ENCODE peak calls at places on chromosomes 4 and X, in six cellular contexts. D is foreskin fibroblast, N is OCI-LY7, P is brain microvascular endothelial cell, K is heart right ventricle, J is uterus. S is an unnamed sample.

GRCh38 chr4:96380106-96380505 is 540.2 kb downstream of the PDHA2 start:
- DNase-seq in N (no peak), D (no peak), J (no peak), P (no peak), K (no peak), S (no peak)

GRCh38 chr4:126740687-126741086 is 892.1 kb upstream of the INTU start:
- DNase-seq in N (no peak), K (no peak), P (no peak), D (no peak), J (no peak), S (no peak)

GRCh38 chr4:111960241-111960667 is 185.0 kb upstream of the FAM241A start:
- DNase-seq in D (peak), K (no peak), P (peak), J (no peak), N (no peak), S (peak)

GRCh38 chr4:13765535-13765934 is 138.0 kb upstream of the BOD1L1 start:
- DNase-seq in K (no peak), J (no peak), D (no peak), N (no peak), P (no peak), S (no peak)

GRCh38 chr4:148447672-148448071 is 5.5 kb upstream of the NR3C2 start:
- DNase-seq in N (no peak), P (no peak), K (no peak), D (no peak), J (no peak), S (no peak)

GRCh38 chr4:8537041-8537461 is 43.1 kb upstream of the GPR78 start:
- DNase-seq in D (peak), N (no peak), K (no peak), P (peak), J (peak), S (no peak)

GRCh38 chrX:85111347-85111746 is 107.7 kb downstream of the APOOL start:
- DNase-seq in K (no peak), P (no peak), N (peak), J (no peak), D (no peak), S (no peak)

GRCh38 chr4:108512615-108513505 is 107.5 kb upstream of the RPL34 start:
- DNase-seq in D (peak), P (peak), N (no peak), K (no peak), J (no peak), S (peak)

GRCh38 chrX:80751456-80751855 is 58.2 kb downstream of the BRWD3 start:
- DNase-seq in N (no peak), P (no peak), J (no peak), K (no peak), D (no peak), S (no peak)

GRCh38 chrX:135345328-135345645 is 36.0 kb downstream of the ETDC start:
- DNase-seq in N (no peak), P (peak), K (peak), D (peak), J (peak), S (peak)

GRCh38 chrX:102745513-102746133 is 25.1 kb downstream of the GPRASP3 start:
- DNase-seq in J (peak), K (peak), D (no peak), N (no peak), P (no peak), S (no peak)

GRCh38 chrX:42096262-42096939 is 173.0 kb upstream of the CASK start:
- DNase-seq in J (no peak), N (no peak), K (peak), P (peak), D (peak), S (peak)

GRCh38 chr4:188958346-188958745 is 819.1 kb downstream of the TRIML1 start:
- DNase-seq in D (no peak), P (no peak), K (no peak), N (no peak), J (no peak), S (no peak)

GRCh38 chrX:136747003-136747986 is 33.4 kb downstream of the ARHGEF6 start:
- DNase-seq in K (no peak), J (no peak), N (no peak), P (no peak), D (no peak), S (no peak)

GRCh38 chrX:115625577-115626301 is 64.8 kb downstream of the PLS3 start:
- DNase-seq in J (no peak), P (no peak), N (no peak), K (no peak), D (no peak), S (peak)

GRCh38 chr4:137156054-137156453 is 376.2 kb downstream of the PCDH18 start:
- DNase-seq in D (peak), J (no peak), N (no peak), P (peak), K (no peak), S (peak)

GRCh38 chrX:129934952-129935351 is 29.0 kb downstream of the UTP14A start:
- DNase-seq in P (no peak), D (no peak), N (no peak), K (no peak), J (no peak), S (no peak)

GRCh38 chr4:7677086-7677485 is 242.4 kb upstream of the PSAPL1 start:
- DNase-seq in D (no peak), N (no peak), P (no peak), K (no peak), J (no peak), S (no peak)

GRCh38 chr4:176735300-176735699 is 57.4 kb downstream of the VEGFC start:
- DNase-seq in J (no peak), N (no peak), K (no peak), D (peak), P (peak), S (peak)

GRCh38 chr4:119135721-119136121 is at the start of gene MYOZ2:
- DNase-seq in P (peak), K (no peak), D (peak), J (no peak), N (no peak), S (no peak)

GRCh38 chr4:53991821-53992220 is 72.6 kb downstream of the CHIC2 start:
- DNase-seq in D (no peak), N (no peak), K (no peak), J (no peak), P (no peak), S (no peak)

GRCh38 chr4:126604273-126604867 is 1028.4 kb upstream of the INTU start:
- DNase-seq in N (peak), D (peak), J (no peak), P (peak), K (no peak), S (no peak)

GRCh38 chrX:9644335-9644734 is 121.3 kb downstream of the GPR143 start:
- DNase-seq in J (peak), K (no peak), P (no peak), N (no peak), D (no peak), S (no peak)

GRCh38 chr4:120977435-120977997 is 55.0 kb upstream of the PRDM5 start:
- DNase-seq in J (no peak), D (peak), P (peak), N (peak), K (no peak), S (peak)

GRCh38 chr4:102586644-102587021 is 85.5 kb downstream of the NFKB1 start:
- DNase-seq in N (no peak), D (no peak), P (no peak), J (no peak), K (no peak), S (no peak)

GRCh38 chr4:34220601-34221000 is 2023.7 kb downstream of the ARAP2 start:
- DNase-seq in K (no peak), D (peak), N (no peak), J (no peak), P (no peak), S (no peak)

GRCh38 chr4:125719987-125720386 is 405.2 kb downstream of the FAT4 start:
- DNase-seq in D (no peak), K (no peak), N (no peak), P (peak), J (no peak), S (no peak)

GRCh38 chr4:31234494-31234893 is 514.3 kb downstream of the PCDH7 start:
- DNase-seq in N (no peak), K (no peak), J (no peak), D (no peak), P (no peak), S (no peak)

GRCh38 chrX:107450823-107451509 is 1.5 kb downstream of the FRMPD3 start:
- DNase-seq in N (peak), K (no peak), J (no peak), P (no peak), D (no peak), S (no peak)

GRCh38 chr4:6523251-6523650 is 50.8 kb upstream of the PPP2R2C start:
- DNase-seq in J (no peak), N (no peak), D (peak), P (no peak), K (no peak), S (no peak)

GRCh38 chr4:128060620-128061565 is at the start of gene LARP1B:
- DNase-seq in J (peak), D (peak), P (peak), K (peak), N (peak), S (peak)

GRCh38 chr4:16894406-16894805 is 4.0 kb downstream of the LDB2 start:
- DNase-seq in K (no peak), D (no peak), P (no peak), J (no peak), N (no peak), S (no peak)

GRCh38 chr4:86940176-86940575 is 5.4 kb downstream of the AFF1 start:
- DNase-seq in J (no peak), D (no peak), N (no peak), P (no peak), K (no peak), S (no peak)

GRCh38 chrX:12987340-12987739 is 12.4 kb downstream of the TMSB4X start:
- DNase-seq in N (no peak), J (no peak), P (no peak), D (no peak), K (no peak), S (no peak)

GRCh38 chrX:12986886-12987285 is 12.0 kb downstream of the TMSB4X start:
- DNase-seq in N (no peak), K (no peak), D (peak), P (no peak), J (no peak), S (no peak)

GRCh38 chrX:12985336-12985735 is 10.4 kb downstream of the TMSB4X start:
- DNase-seq in J (no peak), P (no peak), N (no peak), K (no peak), D (no peak), S (no peak)

GRCh38 chrX:12986164-12986779 is 11.4 kb downstream of the TMSB4X start:
- DNase-seq in P (no peak), N (no peak), J (no peak), K (no peak), D (no peak), S (no peak)

GRCh38 chrX:12984629-12985303 is 9.9 kb downstream of the TMSB4X start:
- DNase-seq in K (no peak), J (no peak), N (no peak), P (peak), D (no peak), S (no peak)
- H3K4me3 ChIP-seq in K (no peak), J (no peak), N (no peak), P (no peak), D (no peak), S (no peak)

GRCh38 chrX:79268788-79269187 is 98.3 kb downstream of the ITM2A start:
- DNase-seq in K (no peak), P (no peak), D (peak), N (no peak), J (no peak), S (no peak)

GRCh38 chrX:79266702-79267101 is 100.4 kb downstream of the ITM2A start:
- DNase-seq in K (no peak), D (no peak), N (no peak), J (no peak), P (no peak), S (no peak)

GRCh38 chrX:79270401-79270800 is 96.7 kb downstream of the ITM2A start:
- DNase-seq in D (peak), J (no peak), K (peak), P (no peak), N (peak), S (no peak)
- TF ChIP-seq CTCF in D (no peak), J (no peak), K (peak), P (no peak), N (peak), S (no peak)

GRCh38 chr4:154781983-154782293 is 866 bp downstream of the RBM46 start:
- DNase-seq in D (no peak), N (no peak), J (no peak), K (no peak), P (no peak), S (no peak)

GRCh38 chr4:154781126-154781982 is at the start of gene RBM46:
- DNase-seq in D (no peak), K (no peak), J (no peak), P (no peak), N (no peak), S (no peak)

GRCh38 chr4:154779362-154779947 is 1.6 kb upstream of the RBM46 start:
- DNase-seq in N (peak), J (no peak), K (no peak), D (peak), P (no peak), S (peak)
- H3K4me3 ChIP-seq in N (no peak), J (no peak), K (no peak), D (no peak), P (no peak), S (no peak)

DNA sequence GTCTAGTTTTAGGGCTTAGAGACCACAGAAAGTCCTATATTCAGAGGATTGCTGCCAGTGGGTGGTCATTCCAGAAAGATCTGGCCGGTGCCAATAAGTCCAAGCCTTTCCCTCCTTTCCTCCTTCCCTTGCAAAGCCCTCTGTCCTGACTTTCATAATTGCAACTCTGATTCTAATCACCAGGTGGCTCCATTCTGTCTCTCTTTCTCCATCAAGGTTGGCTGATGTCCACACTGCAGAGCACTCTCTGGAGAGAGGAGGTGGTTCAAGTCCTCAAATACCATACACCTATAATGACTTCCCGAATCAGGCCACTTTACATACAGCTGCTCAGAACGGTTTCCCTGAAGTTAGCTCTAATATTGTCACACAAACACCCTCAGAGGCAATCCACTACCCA is 22.4 kb upstream of the ARMCX4 start:
- DNase-seq in N (peak), J (no peak), K (no peak), D (no peak), P (peak), S (no peak)
- TF ChIP-seq CTCF in N (peak), J (no peak), K (no peak), D (peak), P (peak), S (peak)

S was measured in AG09309.